ENCODE peak calls at places on chromosomes 2 and 18, in seven cellular contexts. Q is psoas muscle, N is fibroblast of mammary gland, U is foreskin fibroblast, I is astrocyte of the spinal cord, Y is Karpas-422, L is brain microvascular endothelial cell. C is an unnamed sample.

GRCh38 chr2:46334389-46335345 is 37.5 kb downstream of the EPAS1 start:
- DNase-seq in I (peak; percentile 89), L (peak; percentile 96), Q (no peak), U (peak; percentile 96), N (peak; percentile 98), Y (no peak), C (peak; percentile 95)

GRCh38 chr2:157830696-157831570 is 45.2 kb downstream of the ACVR1 start:
- DNase-seq in Y (no peak), I (peak; percentile 89), N (peak; percentile 97), L (peak; percentile 89), Q (no peak), U (peak; percentile 87), C (peak; percentile 96)

GRCh38 chr18:47795448-47795843 is 135.0 kb downstream of the SMAD2 start:
- DNase-seq in N (peak; percentile 5), U (no peak), I (peak; percentile 5), Y (no peak), L (peak; percentile 18), Q (no peak), C (no peak)

GRCh38 chr2:217360111-217360510 is 500.2 kb upstream of the TNP1 start:
- DNase-seq in Q (no peak), Y (no peak), U (no peak), I (no peak), N (no peak), L (no peak), C (no peak)

GRCh38 chr2:146661494-146662096 is 1183.2 kb upstream of the ACVR2A start:
- DNase-seq in U (peak; percentile 20), Q (no peak), I (peak; percentile 63), Y (peak; percentile 64), N (peak; percentile 61), L (no peak), C (peak; percentile 59)

GRCh38 chr2:133972786-133973185 is 281.1 kb upstream of the MGAT5 start:
- DNase-seq in L (no peak), Q (no peak), I (no peak), N (peak; percentile 36), Y (no peak), U (peak; percentile 2), C (no peak)

GRCh38 chr2:18588049-18588448 is 1.3 kb downstream of the NT5C1B start:
- DNase-seq in I (no peak), N (peak; percentile 22), Y (no peak), Q (no peak), L (no peak), U (no peak), C (peak; percentile 7)

GRCh38 chr18:44098551-44099098 is 582.1 kb upstream of the SETBP1 start:
- DNase-seq in Y (peak; percentile 53), U (peak; percentile 18), L (peak; percentile 27), I (peak; percentile 47), N (peak; percentile 45), Q (no peak), C (peak; percentile 36)

GRCh38 chr2:21258082-21258481 is 134.3 kb downstream of the TDRD15 start:
- DNase-seq in Q (no peak), U (no peak), L (no peak), N (no peak), I (no peak), Y (no peak), C (no peak)

GRCh38 chr18:70645971-70646370 is 357.1 kb downstream of the SOCS6 start:
- DNase-seq in I (no peak), N (peak; percentile 52), U (no peak), Y (no peak), Q (no peak), L (no peak), C (no peak)

GRCh38 chr2:134892282-134893054 is 26.2 kb upstream of the CCNT2 start:
- DNase-seq in Q (no peak), U (no peak), L (no peak), N (no peak), I (no peak), Y (no peak), C (no peak)

GRCh38 chr2:16196687-16197503 is 256.5 kb downstream of the MYCN start:
- DNase-seq in Q (no peak), L (no peak), I (no peak), N (no peak), Y (no peak), U (no peak), C (no peak)

GRCh38 chr2:85318222-85319182 is 9.3 kb downstream of the TGOLN2 start:
- DNase-seq in U (peak; percentile 88), I (peak; percentile 59), Y (no peak), Q (no peak), L (peak; percentile 74), N (peak; percentile 82), C (peak; percentile 57)

GRCh38 chr2:85288244-85288725 is 39.5 kb downstream of the TGOLN2 start:
- DNase-seq in I (peak; percentile 55), Q (peak; percentile 1), L (peak; percentile 38), U (no peak), N (no peak), Y (no peak), C (no peak)

GRCh38 chr2:217611626-217612127 is 391.1 kb downstream of the TNS1 start:
- DNase-seq in I (no peak), Y (no peak), Q (no peak), U (no peak), N (no peak), L (no peak), C (no peak)

GRCh38 chr2:200399636-200400035 is 93.1 kb downstream of the SPATS2L start:
- DNase-seq in N (no peak), U (no peak), L (no peak), I (no peak), Q (no peak), Y (no peak), C (no peak)

GRCh38 chr2:210225461-210225798 is 183 bp upstream of the ACADL start:
- DNase-seq in N (peak; percentile 7), Q (no peak), I (peak; percentile 30), L (peak; percentile 6), U (peak; percentile 7), Y (no peak), C (peak; percentile 3)

GRCh38 chr18:77008576-77009315 is 123.8 kb downstream of the MBP start:
- DNase-seq in L (no peak), Q (no peak), N (no peak), Y (no peak), U (no peak), I (no peak), C (no peak)

GRCh38 chr18:45757005-45757404 is 33.0 kb downstream of the SLC14A1 start:
- DNase-seq in I (no peak), L (no peak), U (no peak), Q (no peak), N (no peak), Y (no peak), C (no peak)

GRCh38 chr18:59454909-59455727 is 96.1 kb upstream of the LMAN1 start:
- DNase-seq in Y (no peak), Q (no peak), U (no peak), N (no peak), I (no peak), L (no peak), C (peak; percentile 90)

GRCh38 chr2:23286765-23287155 is 98.2 kb upstream of the KLHL29 start:
- DNase-seq in N (peak; percentile 68), Y (no peak), L (peak; percentile 75), Q (peak; percentile 80), U (peak; percentile 63), I (peak; percentile 42), C (peak; percentile 58)

GRCh38 chr2:105188343-105188742 is 53.2 kb upstream of the GPR45 start:
- DNase-seq in Y (no peak), I (no peak), N (no peak), U (no peak), L (no peak), Q (no peak), C (no peak)

GRCh38 chr2:166157578-166157977 is 29.8 kb upstream of the SCN1A start:
- DNase-seq in L (no peak), I (no peak), Q (no peak), U (no peak), N (no peak), Y (no peak), C (no peak)

GRCh38 chr18:44826418-44827259 is 146.0 kb downstream of the SETBP1 start:
- DNase-seq in N (peak; percentile 96), L (peak; percentile 93), Q (peak; percentile 63), I (peak; percentile 98), U (peak; percentile 91), Y (no peak), C (peak; percentile 87)

GRCh38 chr18:4750392-4751346 is 295.6 kb upstream of the DLGAP1 start:
- DNase-seq in Q (no peak), N (no peak), Y (no peak), I (no peak), U (no peak), L (no peak), C (no peak)

GRCh38 chr2:218307415-218308090 is 15.2 kb upstream of the TMBIM1 start:
- DNase-seq in I (no peak), N (no peak), U (no peak), Q (no peak), Y (peak; percentile 59), L (no peak), C (no peak)

GRCh38 chr2:212683346-212683745 is 144.7 kb upstream of the ERBB4 start:
- DNase-seq in I (peak; percentile 37), N (peak; percentile 28), Y (no peak), Q (no peak), L (peak; percentile 20), U (peak; percentile 8), C (peak; percentile 13)

GRCh38 chr2:231612199-231613053 is 19.8 kb downstream of the TEX44 start:
- DNase-seq in L (peak; percentile 89), Y (peak; percentile 97), N (peak; percentile 96), U (peak; percentile 96), I (peak; percentile 97), Q (peak; percentile 97), C (peak; percentile 93)
- H3K4me3 ChIP-seq in L (no peak overlapping the region), Y (peak overlapping the region; percentile 63), N (no peak overlapping the region), U (no peak overlapping the region), I (no peak overlapping the region), Q (peak overlapping the region; percentile 73), C (no peak overlapping the region)

GRCh38 chr18:62585274-62586147 is 62.7 kb downstream of the ZCCHC2 start:
- DNase-seq in L (no peak), N (no peak), U (no peak), Q (no peak), I (no peak), Y (no peak), C (no peak)
- H3K4me3 ChIP-seq in L (no peak overlapping the region), N (no peak overlapping the region), U (no peak overlapping the region), Q (no peak overlapping the region), I (no peak overlapping the region), Y (no peak overlapping the region), C (no peak overlapping the region)

DNA sequence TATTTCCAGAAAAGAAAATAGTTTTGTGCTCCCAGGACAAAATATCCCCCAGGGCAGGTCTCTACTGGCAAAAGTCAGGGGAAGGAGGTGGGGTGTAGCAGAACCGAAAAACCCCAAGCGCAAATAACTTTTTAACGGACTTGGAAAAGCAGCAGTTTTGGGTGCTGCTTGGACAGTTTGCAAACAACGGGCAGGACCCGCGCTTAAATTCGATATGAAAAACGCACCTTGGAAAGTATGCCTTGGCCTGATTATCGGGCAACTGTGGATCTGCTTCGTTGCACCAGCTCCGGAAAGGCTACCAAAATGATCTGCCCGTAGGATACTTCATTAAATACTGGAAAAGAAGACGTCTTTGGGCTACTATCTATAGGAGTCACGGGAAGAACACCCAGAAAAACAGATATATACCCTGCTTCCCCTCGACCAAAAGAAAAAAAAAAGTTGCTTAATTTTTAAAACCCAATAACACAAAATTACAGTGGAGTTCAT is 2.9 kb upstream of the KCTD1 start:
- DNase-seq in N (no peak), U (no peak), L (no peak), Y (no peak), I (peak; percentile 31), Q (no peak), C (no peak)
- H3K4me3 ChIP-seq in N (no peak overlapping the region), U (no peak overlapping the region), L (peak overlapping the region; percentile 26), Y (no peak overlapping the region), I (no peak overlapping the region), Q (peak overlapping the region; percentile 82), C (peak overlapping the region; percentile 18)

GRCh38 chr2:126877861-126878565 is 20.7 kb upstream of the TEX51 start:
- DNase-seq in I (no peak), N (no peak), Y (no peak), U (no peak), L (no peak), Q (no peak), C (no peak)
- H3K4me3 ChIP-seq in I (no peak overlapping the region), N (no peak overlapping the region), Y (no peak overlapping the region), U (no peak overlapping the region), L (no peak overlapping the region), Q (no peak overlapping the region), C (no peak overlapping the region)